ENCODE peak calls at places on chromosomes 4 and X, in seven cellular contexts. X, F, K, N, T, R and I are unnamed samples.

GRCh38 chr4:97530676-97531075 is 612.6 kb downstream of the STPG2 start:
- DNase-seq in X (no peak), F (no peak), K (no peak), N (no peak), T (no peak), R (no peak), I (no peak)

GRCh38 chr4:125639182-125639621 is 324.4 kb downstream of the FAT4 start:
- DNase-seq in X (no peak), F (no peak), K (no peak), N (no peak), T (no peak), R (peak; percentile 52), I (no peak)

GRCh38 chrX:73877687-73878086 is 314.7 kb downstream of the CHIC1 start:
- DNase-seq in X (no peak), F (no peak), K (no peak), N (no peak), T (no peak), R (no peak), I (no peak)

GRCh38 chr4:88078592-88078991 is 71.2 kb downstream of the PKD2 start:
- DNase-seq in X (no peak), F (no peak), K (no peak), N (no peak), T (no peak), R (no peak), I (no peak)

GRCh38 chr4:56821394-56822263 is at the start of gene SPINK2:
- DNase-seq in X (peak; percentile 44), F (no peak), K (no peak), N (peak; percentile 67), T (no peak), R (peak; percentile 47), I (no peak)

GRCh38 chrX:17500145-17500579 is 125.2 kb downstream of the NHS start:
- DNase-seq in X (no peak), F (no peak), K (no peak), N (no peak), T (peak; percentile 28), R (no peak), I (no peak)

GRCh38 chr4:72397314-72397713 is 171.7 kb downstream of the ADAMTS3 start:
- DNase-seq in X (no peak), F (no peak), K (no peak), N (no peak), T (no peak), R (no peak), I (no peak)

GRCh38 chr4:83631066-83631465 is 95.2 kb downstream of the GPAT3 start:
- DNase-seq in X (no peak), F (no peak), K (no peak), N (no peak), T (no peak), R (no peak), I (no peak)

GRCh38 chr4:163251204-163251603 is 81.2 kb downstream of the NPY1R start:
- DNase-seq in X (no peak), F (no peak), K (no peak), N (no peak), T (no peak), R (no peak), I (no peak)

GRCh38 chr4:124899997-124900396 is 187.5 kb upstream of the ANKRD50 start:
- DNase-seq in X (no peak), F (no peak), K (no peak), N (no peak), T (no peak), R (no peak), I (no peak)

GRCh38 chrX:40663880-40664630 is 16.7 kb upstream of the CXorf38 start:
- DNase-seq in X (no peak), F (no peak), K (no peak), N (no peak), T (no peak), R (peak; percentile 26), I (no peak)

GRCh38 chr4:186723207-186724047 is at the start of gene FAT1:
- DNase-seq in X (no peak), F (peak; percentile 60), K (peak; percentile 39), N (no peak), T (peak; percentile 68), R (peak; percentile 83), I (peak; percentile 48)

GRCh38 chr4:176034498-176034897 is 31.1 kb upstream of the WDR17 start:
- DNase-seq in X (no peak), F (peak; percentile 12), K (no peak), N (no peak), T (peak; percentile 19), R (no peak), I (no peak)

GRCh38 chrX:74523870-74524735 is 90.3 kb downstream of the RLIM start:
- DNase-seq in X (no peak), F (no peak), K (no peak), N (no peak), T (no peak), R (no peak), I (no peak)

GRCh38 chr4:176400816-176401461 is 81.2 kb downstream of the SPCS3 start:
- DNase-seq in X (no peak), F (no peak), K (no peak), N (no peak), T (no peak), R (no peak), I (no peak)

GRCh38 chr4:94430416-94430815 is 21.3 kb upstream of the PDLIM5 start:
- DNase-seq in X (no peak), F (no peak), K (no peak), N (no peak), T (no peak), R (no peak), I (no peak)

GRCh38 chr4:7160951-7161440 is 31.3 kb upstream of the SORCS2 start:
- DNase-seq in X (no peak), F (no peak), K (no peak), N (no peak), T (no peak), R (no peak), I (no peak)

GRCh38 chr4:58301384-58301783 is 1191.2 kb upstream of the IGFBP7 start:
- DNase-seq in X (no peak), F (no peak), K (no peak), N (no peak), T (no peak), R (no peak), I (no peak)

GRCh38 chr4:81052119-81053068 is 21.9 kb downstream of the BMP3 start:
- DNase-seq in X (peak; percentile 25), F (peak; percentile 65), K (peak; percentile 1), N (peak; percentile 25), T (no peak), R (peak; percentile 50), I (peak; percentile 3)

GRCh38 chr4:107243141-107243779 is 207.1 kb upstream of the DKK2 start:
- DNase-seq in X (no peak), F (no peak), K (no peak), N (no peak), T (no peak), R (no peak), I (no peak)

GRCh38 chr4:6926681-6927478 is 17.3 kb downstream of the TBC1D14 start:
- DNase-seq in X (peak; percentile 37), F (no peak), K (no peak), N (peak; percentile 45), T (no peak), R (peak; percentile 61), I (no peak)

GRCh38 chrX:12890467-12890866 is 16.0 kb upstream of the TLR8 start:
- DNase-seq in X (no peak), F (no peak), K (no peak), N (no peak), T (no peak), R (no peak), I (no peak)

GRCh38 chr4:147103403-147103946 is 157.8 kb upstream of the TTC29 start:
- DNase-seq in X (no peak), F (peak; percentile 97), K (peak; percentile 12), N (no peak), T (peak; percentile 85), R (no peak), I (no peak)

GRCh38 chr4:56475917-56476316 is 8.5 kb downstream of the SRP72 start:
- DNase-seq in X (no peak), F (no peak), K (no peak), N (no peak), T (no peak), R (no peak), I (no peak)

GRCh38 chr4:88211473-88212252 is 53.2 kb upstream of the ABCG2 start:
- DNase-seq in X (no peak), F (peak; percentile 5), K (no peak), N (peak; percentile 47), T (peak; percentile 5), R (no peak), I (no peak)

GRCh38 chrX:120625366-120625765 is 4.5 kb downstream of the C1GALT1C1 start:
- DNase-seq in X (no peak), F (no peak), K (no peak), N (no peak), T (no peak), R (no peak), I (no peak)

GRCh38 chrX:120316587-120317283 is 5.5 kb upstream of the TMEM255A start:
- DNase-seq in X (no peak), F (no peak), K (no peak), N (no peak), T (no peak), R (no peak), I (no peak)